ENCODE peak calls at places on chromosomes 16 and 17, in seven cellular contexts. One of them, this sample, is unnamed.

GRCh38 chr17:73042809-73043685 is 49.4 kb downstream of the SLC39A11 start:
- DNase-seq in right lobe of liver: no peak
- DNase-seq in psoas muscle: no peak
- DNase-seq in lower leg skin: peak; percentile 20
- DNase-seq in cardiac fibroblast: peak; percentile 54
- DNase-seq in left ventricle myocardium inferior: no peak
- DNase-seq in ascending aorta: no peak
- DNase-seq in this sample: no peak

GRCh38 chr17:60318830-60319229 is 73.1 kb downstream of the USP32 start:
- DNase-seq in right lobe of liver: no peak
- DNase-seq in psoas muscle: no peak
- DNase-seq in lower leg skin: no peak
- DNase-seq in cardiac fibroblast: no peak
- DNase-seq in left ventricle myocardium inferior: no peak
- DNase-seq in ascending aorta: no peak
- DNase-seq in this sample: no peak

GRCh38 chr17:57707892-57708291 is 37.2 kb downstream of the CCDC182 start:
- DNase-seq in right lobe of liver: no peak
- DNase-seq in psoas muscle: peak; percentile 22
- DNase-seq in lower leg skin: no peak
- DNase-seq in cardiac fibroblast: no peak
- DNase-seq in left ventricle myocardium inferior: no peak
- DNase-seq in ascending aorta: no peak
- DNase-seq in this sample: no peak

GRCh38 chr16:71410146-71410545 is 31.7 kb downstream of the TLE7 start:
- DNase-seq in right lobe of liver: no peak
- DNase-seq in psoas muscle: no peak
- DNase-seq in lower leg skin: no peak
- DNase-seq in cardiac fibroblast: no peak
- DNase-seq in left ventricle myocardium inferior: no peak
- DNase-seq in ascending aorta: no peak
- DNase-seq in this sample: no peak

GRCh38 chr17:40382251-40382650 is 17.7 kb upstream of the GJD3 start:
- DNase-seq in right lobe of liver: no peak
- DNase-seq in psoas muscle: no peak
- DNase-seq in lower leg skin: no peak
- DNase-seq in cardiac fibroblast: no peak
- DNase-seq in left ventricle myocardium inferior: no peak
- DNase-seq in ascending aorta: no peak
- DNase-seq in this sample: no peak

GRCh38 chr16:12613131-12613991 is 190.3 kb downstream of the CPPED1 start:
- DNase-seq in right lobe of liver: peak; percentile 72
- DNase-seq in psoas muscle: no peak
- DNase-seq in lower leg skin: no peak
- DNase-seq in cardiac fibroblast: peak; percentile 40
- DNase-seq in left ventricle myocardium inferior: no peak
- DNase-seq in ascending aorta: no peak
- DNase-seq in this sample: no peak

GRCh38 chr16:76474048-76474447 is 196.8 kb downstream of the CNTNAP4 start:
- DNase-seq in right lobe of liver: no peak
- DNase-seq in psoas muscle: no peak
- DNase-seq in lower leg skin: no peak
- DNase-seq in cardiac fibroblast: no peak
- DNase-seq in left ventricle myocardium inferior: no peak
- DNase-seq in ascending aorta: no peak
- DNase-seq in this sample: no peak

GRCh38 chr17:27993723-27994310 is 48.7 kb upstream of the NLK start:
- DNase-seq in right lobe of liver: no peak
- DNase-seq in psoas muscle: no peak
- DNase-seq in lower leg skin: no peak
- DNase-seq in cardiac fibroblast: no peak
- DNase-seq in left ventricle myocardium inferior: no peak
- DNase-seq in ascending aorta: no peak
- DNase-seq in this sample: no peak

GRCh38 chr17:35212668-35213067 is 18.5 kb upstream of the SLC35G3 start:
- DNase-seq in right lobe of liver: no peak
- DNase-seq in psoas muscle: no peak
- DNase-seq in lower leg skin: no peak
- DNase-seq in cardiac fibroblast: no peak
- DNase-seq in left ventricle myocardium inferior: no peak
- DNase-seq in ascending aorta: no peak
- DNase-seq in this sample: no peak

GRCh38 chr17:5225668-5226457 is 8.8 kb downstream of the SCIMP start:
- DNase-seq in right lobe of liver: no peak
- DNase-seq in psoas muscle: no peak
- DNase-seq in lower leg skin: no peak
- DNase-seq in cardiac fibroblast: no peak
- DNase-seq in left ventricle myocardium inferior: no peak
- DNase-seq in ascending aorta: no peak
- DNase-seq in this sample: no peak

GRCh38 chr16:578870-579405 is 9.2 kb downstream of the PIGQ start:
- DNase-seq in right lobe of liver: peak; percentile 82
- DNase-seq in psoas muscle: peak; percentile 74
- DNase-seq in lower leg skin: no peak
- DNase-seq in cardiac fibroblast: peak; percentile 76
- DNase-seq in left ventricle myocardium inferior: peak; percentile 74
- DNase-seq in ascending aorta: no peak
- DNase-seq in this sample: peak; percentile 68

GRCh38 chr16:55559233-55559632 is 7.3 kb upstream of the CAPNS2 start:
- DNase-seq in right lobe of liver: no peak
- DNase-seq in psoas muscle: no peak
- DNase-seq in lower leg skin: no peak
- DNase-seq in cardiac fibroblast: peak; percentile 43
- DNase-seq in left ventricle myocardium inferior: no peak
- DNase-seq in ascending aorta: no peak
- DNase-seq in this sample: no peak

GRCh38 chr17:31907342-31907975 is 6.0 kb upstream of the UTP6 start:
- DNase-seq in right lobe of liver: no peak
- DNase-seq in psoas muscle: peak; percentile 24
- DNase-seq in lower leg skin: peak; percentile 27
- DNase-seq in cardiac fibroblast: peak; percentile 44
- DNase-seq in left ventricle myocardium inferior: no peak
- DNase-seq in ascending aorta: no peak
- DNase-seq in this sample: no peak

GRCh38 chr17:10102817-10103216 is 95.6 kb downstream of the GAS7 start:
- DNase-seq in right lobe of liver: no peak
- DNase-seq in psoas muscle: no peak
- DNase-seq in lower leg skin: no peak
- DNase-seq in cardiac fibroblast: no peak
- DNase-seq in left ventricle myocardium inferior: no peak
- DNase-seq in ascending aorta: no peak
- DNase-seq in this sample: no peak

GRCh38 chr17:214881-215331 is 33.5 kb upstream of the DOC2B start:
- DNase-seq in right lobe of liver: no peak
- DNase-seq in psoas muscle: no peak
- DNase-seq in lower leg skin: no peak
- DNase-seq in cardiac fibroblast: no peak
- DNase-seq in left ventricle myocardium inferior: no peak
- DNase-seq in ascending aorta: no peak
- DNase-seq in this sample: no peak

GRCh38 chr17:74430706-74431567 is 951 bp upstream of the GPRC5C start:
- DNase-seq in right lobe of liver: peak; percentile 96
- DNase-seq in psoas muscle: peak; percentile 93
- DNase-seq in lower leg skin: peak; percentile 66
- DNase-seq in cardiac fibroblast: peak; percentile 40
- DNase-seq in left ventricle myocardium inferior: peak; percentile 83
- DNase-seq in ascending aorta: peak; percentile 81
- DNase-seq in this sample: no peak

GRCh38 chr16:3846595-3847091 is 33.9 kb downstream of the CREBBP start:
- DNase-seq in right lobe of liver: no peak
- DNase-seq in psoas muscle: no peak
- DNase-seq in lower leg skin: no peak
- DNase-seq in cardiac fibroblast: no peak
- DNase-seq in left ventricle myocardium inferior: no peak
- DNase-seq in ascending aorta: no peak
- DNase-seq in this sample: no peak

GRCh38 chr16:88688013-88688778 is 1.9 kb upstream of the SNAI3 start:
- DNase-seq in right lobe of liver: no peak
- DNase-seq in psoas muscle: no peak
- DNase-seq in lower leg skin: no peak
- DNase-seq in cardiac fibroblast: no peak
- DNase-seq in left ventricle myocardium inferior: no peak
- DNase-seq in ascending aorta: no peak
- DNase-seq in this sample: no peak

GRCh38 chr17:42660692-42661345 is 1.7 kb downstream of the TUBG2 start:
- DNase-seq in right lobe of liver: no peak
- DNase-seq in psoas muscle: no peak
- DNase-seq in lower leg skin: no peak
- DNase-seq in cardiac fibroblast: peak; percentile 56
- DNase-seq in left ventricle myocardium inferior: no peak
- DNase-seq in ascending aorta: no peak
- DNase-seq in this sample: no peak

DNA sequence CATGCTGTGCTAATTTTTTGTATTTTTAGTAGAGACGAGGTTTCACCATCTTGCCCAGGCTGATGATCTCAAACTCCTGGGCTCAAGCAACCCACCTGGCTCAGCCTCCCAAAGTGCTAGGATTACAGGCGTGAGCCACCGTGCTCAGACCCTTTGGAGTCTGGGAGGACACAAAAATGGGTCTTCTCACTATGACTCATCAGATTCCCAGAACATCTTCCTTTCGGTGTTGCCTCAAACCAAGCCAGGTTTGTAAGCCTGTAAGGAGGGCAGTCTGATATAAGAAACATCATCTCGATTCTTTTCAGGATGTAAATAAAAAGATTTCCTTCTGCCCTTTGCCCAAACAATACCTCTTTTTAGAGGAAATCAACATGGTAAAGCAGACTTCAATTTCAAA is 409.7 kb downstream of the GRIN2A start:
- DNase-seq in right lobe of liver: no peak
- DNase-seq in psoas muscle: no peak
- DNase-seq in lower leg skin: no peak
- DNase-seq in cardiac fibroblast: no peak
- DNase-seq in left ventricle myocardium inferior: no peak
- DNase-seq in ascending aorta: no peak
- DNase-seq in this sample: no peak
- TF ChIP-seq CTCF in right lobe of liver: no peak
- TF ChIP-seq CTCF in psoas muscle: no peak
- TF ChIP-seq CTCF in lower leg skin: no peak
- TF ChIP-seq CTCF in cardiac fibroblast: no peak
- TF ChIP-seq CTCF in left ventricle myocardium inferior: no peak
- TF ChIP-seq CTCF in ascending aorta: no peak
- TF ChIP-seq CTCF in this sample: no peak

GRCh38 chr16:89729293-89729692 is 8.0 kb downstream of the ZNF276 start:
- DNase-seq in right lobe of liver: no peak
- DNase-seq in psoas muscle: no peak
- DNase-seq in lower leg skin: no peak
- DNase-seq in cardiac fibroblast: no peak
- DNase-seq in left ventricle myocardium inferior: no peak
- DNase-seq in ascending aorta: no peak
- DNase-seq in this sample: no peak
- TF ChIP-seq CTCF in right lobe of liver: no peak
- TF ChIP-seq CTCF in psoas muscle: no peak
- TF ChIP-seq CTCF in lower leg skin: no peak
- TF ChIP-seq CTCF in cardiac fibroblast: no peak
- TF ChIP-seq CTCF in left ventricle myocardium inferior: no peak
- TF ChIP-seq CTCF in ascending aorta: no peak
- TF ChIP-seq CTCF in this sample: no peak

GRCh38 chr16:14315683-14316320 is 244.7 kb downstream of the MRTFB start:
- DNase-seq in right lobe of liver: no peak
- DNase-seq in psoas muscle: no peak
- DNase-seq in lower leg skin: no peak
- DNase-seq in cardiac fibroblast: no peak
- DNase-seq in left ventricle myocardium inferior: no peak
- DNase-seq in ascending aorta: no peak
- DNase-seq in this sample: no peak
- TF ChIP-seq CTCF in right lobe of liver: no peak
- TF ChIP-seq CTCF in psoas muscle: no peak
- TF ChIP-seq CTCF in lower leg skin: no peak
- TF ChIP-seq CTCF in cardiac fibroblast: no peak
- TF ChIP-seq CTCF in left ventricle myocardium inferior: no peak
- TF ChIP-seq CTCF in ascending aorta: no peak
- TF ChIP-seq CTCF in this sample: no peak

DNA sequence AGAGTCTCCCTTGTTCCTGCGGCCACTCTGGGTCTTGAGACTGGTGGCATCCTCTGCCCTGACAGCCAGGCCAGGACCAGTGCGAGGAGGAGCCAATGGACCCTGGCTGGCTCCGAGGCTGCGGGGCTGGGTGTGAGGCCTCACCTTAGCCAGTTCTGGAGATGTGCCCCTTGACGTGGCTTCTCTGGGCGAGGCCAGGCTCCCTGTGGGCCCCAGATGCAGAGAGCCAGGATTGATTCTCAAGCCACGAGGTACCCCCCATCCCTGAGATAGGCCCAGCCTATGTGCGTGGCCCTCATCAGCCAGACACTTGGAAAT is 66.4 kb upstream of the TOB1 start:
- DNase-seq in right lobe of liver: no peak
- DNase-seq in psoas muscle: no peak
- DNase-seq in lower leg skin: no peak
- DNase-seq in cardiac fibroblast: no peak
- DNase-seq in left ventricle myocardium inferior: no peak
- DNase-seq in ascending aorta: no peak
- DNase-seq in this sample: no peak
- TF ChIP-seq CTCF in right lobe of liver: no peak
- TF ChIP-seq CTCF in psoas muscle: no peak
- TF ChIP-seq CTCF in lower leg skin: no peak
- TF ChIP-seq CTCF in cardiac fibroblast: no peak
- TF ChIP-seq CTCF in left ventricle myocardium inferior: no peak
- TF ChIP-seq CTCF in ascending aorta: no peak
- TF ChIP-seq CTCF in this sample: no peak

GRCh38 chr16:27749946-27750345 is 200.0 kb downstream of the KATNIP start:
- DNase-seq in right lobe of liver: no peak
- DNase-seq in psoas muscle: no peak
- DNase-seq in lower leg skin: no peak
- DNase-seq in cardiac fibroblast: no peak
- DNase-seq in left ventricle myocardium inferior: no peak
- DNase-seq in ascending aorta: no peak
- DNase-seq in this sample: no peak

GRCh38 chr16:27749547-27749875 is 199.6 kb downstream of the KATNIP start:
- DNase-seq in right lobe of liver: no peak
- DNase-seq in psoas muscle: no peak
- DNase-seq in lower leg skin: no peak
- DNase-seq in cardiac fibroblast: no peak
- DNase-seq in left ventricle myocardium inferior: no peak
- DNase-seq in ascending aorta: no peak
- DNase-seq in this sample: no peak

GRCh38 chr16:27747946-27748345 is 198.0 kb downstream of the KATNIP start:
- DNase-seq in right lobe of liver: no peak
- DNase-seq in psoas muscle: no peak
- DNase-seq in lower leg skin: no peak
- DNase-seq in cardiac fibroblast: no peak
- DNase-seq in left ventricle myocardium inferior: no peak
- DNase-seq in ascending aorta: no peak
- DNase-seq in this sample: no peak

GRCh38 chr16:27751676-27752075 is 201.7 kb downstream of the KATNIP start:
- DNase-seq in right lobe of liver: no peak
- DNase-seq in psoas muscle: no peak
- DNase-seq in lower leg skin: no peak
- DNase-seq in cardiac fibroblast: no peak
- DNase-seq in left ventricle myocardium inferior: no peak
- DNase-seq in ascending aorta: no peak
- DNase-seq in this sample: no peak

GRCh38 chr16:27748868-27749546 is 199.1 kb downstream of the KATNIP start:
- DNase-seq in right lobe of liver: no peak
- DNase-seq in psoas muscle: no peak
- DNase-seq in lower leg skin: peak; percentile 77
- DNase-seq in cardiac fibroblast: peak; percentile 70
- DNase-seq in left ventricle myocardium inferior: peak; percentile 21
- DNase-seq in ascending aorta: no peak
- DNase-seq in this sample: no peak
- TF ChIP-seq CTCF in right lobe of liver: no peak
- TF ChIP-seq CTCF in psoas muscle: no peak
- TF ChIP-seq CTCF in lower leg skin: no peak
- TF ChIP-seq CTCF in cardiac fibroblast: peak; percentile 7
- TF ChIP-seq CTCF in left ventricle myocardium inferior: peak; percentile 54
- TF ChIP-seq CTCF in ascending aorta: no peak
- TF ChIP-seq CTCF in this sample: peak; percentile 35